ENCODE peak calls at places on chromosomes 3 and 15, in eight cellular contexts. G is prostate gland, I is transverse colon, F is spleen, D is GM23338, J is HL-60, M is suprapubic skin, V is endothelial cell of umbilical vein. Y is an unnamed sample.

GRCh38 chr3:95289295-95289694 is 1226.4 kb downstream of the NSUN3 start:
- DNase-seq in G (no peak), I (no peak), F (no peak), D (no peak), J (no peak), M (no peak), V (no peak), Y (no peak)

GRCh38 chr3:120143676-120144075 is 49.4 kb upstream of the GSK3B start:
- DNase-seq in G (no peak), I (no peak), F (no peak), D (no peak), J (no peak), M (no peak), V (no peak), Y (no peak)

GRCh38 chr3:69368129-69368741 is 17.7 kb downstream of the FRMD4B start:
- DNase-seq in G (no peak), I (peak), F (no peak), D (peak), J (peak), M (no peak), V (peak), Y (no peak)

GRCh38 chr15:52678468-52679231 is 538 bp downstream of the ATOSA start:
- DNase-seq in G (peak), I (peak), F (peak), D (peak), J (no peak), M (peak), V (peak), Y (peak)

GRCh38 chr15:78076231-78077052 is 1.1 kb downstream of the TBC1D2B start:
- DNase-seq in G (no peak), I (no peak), F (no peak), D (peak), J (no peak), M (no peak), V (no peak), Y (peak)

GRCh38 chr15:84752700-84753099 is 4.3 kb downstream of the ZNF592 start:
- DNase-seq in G (no peak), I (no peak), F (no peak), D (no peak), J (no peak), M (no peak), V (no peak), Y (no peak)

GRCh38 chr3:170044795-170045244 is 7.0 kb downstream of the GPR160 start:
- DNase-seq in G (no peak), I (peak), F (peak), D (no peak), J (no peak), M (no peak), V (no peak), Y (no peak)

GRCh38 chr3:58204713-58205112 is 6.1 kb downstream of the DNASE1L3 start:
- DNase-seq in G (no peak), I (no peak), F (no peak), D (no peak), J (no peak), M (peak), V (no peak), Y (no peak)

GRCh38 chr3:43995078-43995928 is 246.4 kb upstream of the TOPAZ1 start:
- DNase-seq in G (no peak), I (no peak), F (peak), D (peak), J (no peak), M (no peak), V (no peak), Y (no peak)

GRCh38 chr15:29788433-29789034 is 33.7 kb downstream of the TJP1 start:
- DNase-seq in G (no peak), I (no peak), F (no peak), D (no peak), J (no peak), M (no peak), V (no peak), Y (no peak)

GRCh38 chr3:186515115-186515514 is 29.1 kb downstream of the CRYGS start:
- DNase-seq in G (no peak), I (no peak), F (no peak), D (no peak), J (no peak), M (no peak), V (no peak), Y (no peak)

DNA sequence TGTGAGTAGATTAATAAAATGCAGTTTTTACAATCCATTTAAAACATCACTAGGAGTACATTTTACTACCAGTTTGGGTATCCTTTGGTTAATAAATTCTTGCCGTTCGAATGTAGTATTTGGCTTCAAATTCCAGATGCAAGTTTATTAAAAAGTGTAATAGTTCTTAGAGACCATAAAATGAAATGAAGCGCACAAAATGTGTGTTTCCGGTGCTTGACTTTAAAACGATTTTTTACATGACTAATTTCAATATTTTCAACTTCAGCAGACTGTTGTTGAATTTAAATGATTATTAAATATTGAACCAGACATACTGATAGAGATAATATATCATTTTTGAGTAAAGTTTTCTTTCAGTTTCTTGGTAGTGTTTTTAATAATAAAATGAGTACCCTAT is 138.4 kb upstream of the NAALADL2 start:
- DNase-seq in G (no peak), I (no peak), F (no peak), D (no peak), J (no peak), M (no peak), V (no peak), Y (no peak)
- TF ChIP-seq POLR2AphosphoS5 in G (no peak), I (no peak), F (no peak), D (no peak), J (no peak), M (no peak), V (no peak), Y (no peak)

DNA sequence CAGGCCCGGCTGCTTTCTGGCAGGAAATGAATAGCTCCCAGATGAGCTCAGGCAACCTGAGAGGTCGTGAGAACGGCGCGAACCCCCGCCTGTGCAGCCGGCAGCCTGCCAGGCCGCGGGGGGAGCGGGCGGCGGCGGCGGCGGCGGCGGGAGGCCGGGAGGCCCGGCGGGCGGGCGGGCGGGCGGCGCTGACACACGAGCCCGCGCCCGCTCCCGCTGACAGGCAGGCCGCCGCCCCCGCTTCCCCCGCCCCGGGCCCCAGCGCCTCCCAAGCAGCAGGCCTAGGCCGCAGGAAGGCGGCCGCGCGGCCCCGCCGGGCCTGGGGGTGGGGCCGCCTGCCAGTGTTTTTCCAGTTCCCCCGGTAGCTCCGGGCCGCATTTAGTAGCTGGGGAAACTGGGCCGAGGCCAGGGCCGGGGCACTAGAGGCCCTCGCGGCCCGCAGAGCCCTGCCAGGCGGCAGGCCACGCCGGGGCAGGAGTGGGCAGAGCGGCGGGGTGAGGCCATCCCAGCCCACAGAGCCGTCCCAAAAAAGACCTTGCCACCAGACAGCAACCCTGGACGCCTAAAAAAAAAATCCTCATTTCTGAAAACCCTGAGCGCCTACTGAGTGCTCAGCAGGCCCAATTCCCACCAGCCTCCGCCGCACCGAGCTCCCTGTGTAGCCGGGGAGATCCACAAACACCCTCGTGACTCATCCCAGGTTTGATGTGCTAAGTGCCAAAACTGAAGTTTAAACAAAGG is 5.6 kb downstream of the HES1 start:
- DNase-seq in G (peak), I (peak), F (peak), D (peak), J (peak), M (peak), V (peak), Y (peak)
- TF ChIP-seq POLR2AphosphoS5 in G (peak), I (peak), F (peak), D (no peak), J (no peak), M (no peak), V (peak), Y (peak)

DNA sequence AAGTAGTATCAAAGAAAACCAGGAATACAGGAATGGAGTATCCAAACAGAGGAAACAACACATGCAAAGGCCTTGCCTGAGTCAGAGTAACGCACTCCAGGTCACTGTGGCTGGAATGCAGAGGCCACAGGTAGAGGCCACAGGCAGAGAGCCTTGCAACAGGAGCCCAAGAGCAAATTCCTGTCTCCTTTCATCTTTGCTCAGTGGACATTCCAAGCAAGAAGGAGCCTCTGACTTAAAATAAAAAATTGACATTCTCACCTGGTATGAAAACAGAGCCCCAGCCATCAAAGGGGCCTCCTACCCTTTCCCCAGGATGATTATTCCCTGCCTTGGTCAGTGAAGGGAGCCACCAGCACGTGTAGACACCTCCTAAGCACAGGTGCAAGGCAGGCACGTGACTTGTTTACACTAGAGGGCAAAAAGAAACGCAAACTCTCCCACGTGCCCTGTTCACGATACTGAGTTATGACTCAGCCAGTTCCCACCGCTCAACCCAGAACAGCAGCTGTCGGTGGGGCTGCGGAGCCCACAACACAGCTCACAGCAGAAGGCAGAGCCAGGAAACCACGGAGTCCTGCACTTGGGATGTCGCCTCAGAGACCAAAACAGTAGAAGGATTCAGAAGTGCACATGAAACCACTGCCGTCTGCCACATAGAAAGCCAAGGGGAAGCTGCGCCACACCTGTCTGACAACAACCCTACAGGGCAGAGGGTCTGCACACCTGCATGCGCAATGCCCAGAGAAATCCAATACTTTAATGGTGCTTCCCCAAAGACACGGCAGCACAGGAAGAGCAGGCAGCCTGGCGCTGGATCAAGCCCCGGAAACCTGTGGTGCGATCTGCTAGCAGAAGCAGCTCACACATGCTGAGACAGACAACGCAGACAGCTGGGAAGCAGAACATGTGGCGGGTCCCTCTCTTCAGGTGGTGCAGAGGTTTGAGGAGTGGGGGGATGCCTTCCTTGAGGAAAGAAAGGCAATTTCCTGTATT is 52.1 kb downstream of the ITGB5 start:
- DNase-seq in G (peak), I (peak), F (no peak), D (peak), J (no peak), M (peak), V (peak), Y (peak)
- TF ChIP-seq POLR2AphosphoS5 in G (peak), I (peak), F (peak), D (no peak), J (no peak), M (no peak), V (no peak), Y (peak)

DNA sequence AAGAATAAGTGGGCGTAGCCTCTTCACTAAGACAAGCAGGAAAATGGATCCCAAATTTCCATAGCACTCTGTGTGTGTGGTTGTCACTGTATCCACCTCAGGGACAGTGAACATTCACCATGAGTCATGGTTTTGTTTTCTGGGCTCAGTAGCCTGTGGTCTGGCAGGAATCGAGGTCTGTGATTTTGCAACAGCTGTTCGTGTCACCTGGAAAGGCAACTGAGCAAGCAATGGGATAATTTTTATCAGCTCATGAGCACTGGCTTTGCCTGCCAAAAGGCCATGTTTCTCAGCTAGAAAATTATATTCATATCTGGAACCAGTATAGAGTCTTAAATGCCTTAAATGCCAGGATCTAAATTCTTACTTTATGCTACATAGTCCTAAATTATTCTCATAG is 60.9 kb downstream of the STRIT1 start:
- DNase-seq in G (peak), I (peak), F (no peak), D (peak), J (no peak), M (peak), V (no peak), Y (peak)
- TF ChIP-seq POLR2AphosphoS5 in G (peak), I (peak), F (no peak), D (no peak), J (no peak), M (no peak), V (no peak), Y (peak)

GRCh38 chr15:50055333-50056278 is 63.4 kb downstream of the ATP8B4 start:
- DNase-seq in G (no peak), I (no peak), F (no peak), D (no peak), J (peak), M (no peak), V (no peak), Y (no peak)
- TF ChIP-seq POLR2AphosphoS5 in G (no peak), I (no peak), F (no peak), D (no peak), J (peak), M (no peak), V (no peak), Y (peak)